ENCODE peak calls at places on chromosome 21, in six cellular contexts. A is stimulated activated naive CD4-positive, alpha-beta T cell; P is posterior vena cava; Q is HFF-Myc; F is left ventricle myocardium inferior; W is NCI-H510A treated with DMSO at 0.1 percent for 48 hours. S is an unnamed sample.

GRCh38 chr21:39232926-39233325 is 49.7 kb upstream of the PSMG1 start:
- DNase-seq in A (no peak), P (no peak), Q (no peak), F (no peak), W (no peak), S (no peak)

GRCh38 chr21:42666023-42666747 is 12.8 kb downstream of the PDE9A start:
- DNase-seq in A (peak), P (no peak), Q (no peak), F (no peak), W (no peak), S (no peak)

GRCh38 chr21:27423073-27423472 is 456.2 kb upstream of the ADAMTS5 start:
- DNase-seq in A (no peak), P (peak), Q (peak), F (peak), W (no peak), S (no peak)

GRCh38 chr21:25369524-25370300 is 237.6 kb downstream of the MRPL39 start:
- DNase-seq in A (no peak), P (no peak), Q (no peak), F (no peak), W (no peak), S (no peak)

GRCh38 chr21:36005018-36005417 is 55.3 kb downstream of the SETD4 start:
- DNase-seq in A (no peak), P (no peak), Q (no peak), F (no peak), W (no peak), S (no peak)

GRCh38 chr21:34669149-34669879 is 520 bp downstream of the CLIC6 start:
- DNase-seq in A (no peak), P (no peak), Q (no peak), F (no peak), W (no peak), S (no peak)

GRCh38 chr21:39000496-39000895 is 182.8 kb downstream of the PSMG1 start:
- DNase-seq in A (no peak), P (no peak), Q (no peak), F (no peak), W (no peak), S (no peak)

GRCh38 chr21:45612096-45613019 is 31.2 kb upstream of the PCBP3 start:
- DNase-seq in A (no peak), P (peak), Q (no peak), F (no peak), W (no peak), S (peak)

GRCh38 chr21:44035244-44035643 is 23.1 kb downstream of the TRAPPC10 start:
- DNase-seq in A (no peak), P (no peak), Q (no peak), F (no peak), W (no peak), S (no peak)

GRCh38 chr21:36917487-36918158 is 48.8 kb downstream of the HLCS start:
- DNase-seq in A (no peak), P (no peak), Q (no peak), F (no peak), W (no peak), S (peak)

GRCh38 chr21:40685121-40685630 is 161.8 kb downstream of the DSCAM start:
- DNase-seq in A (no peak), P (no peak), Q (no peak), F (peak), W (no peak), S (no peak)

GRCh38 chr21:46168659-46169386 is 13.4 kb upstream of the FTCD start:
- DNase-seq in A (no peak), P (no peak), Q (no peak), F (no peak), W (no peak), S (no peak)

GRCh38 chr21:46429754-46430681 is 28.7 kb upstream of the DIP2A start:
- DNase-seq in A (no peak), P (no peak), Q (no peak), F (no peak), W (no peak), S (no peak)